ENCODE peak calls at places on chromosomes 1 and 21, in five cellular contexts. One of them, this sample, is unnamed.

GRCh38 chr1:180927348-180927747 is 14.7 kb downstream of the KIAA1614 start:
- DNase-seq in fibroblast of lung: no peak
- DNase-seq in MCF 10A: no peak
- DNase-seq in COR-L47: no peak
- DNase-seq in colonic mucosa: no peak
- DNase-seq in this sample: no peak

GRCh38 chr1:74729741-74730478 is 2.9 kb downstream of the CRYZ start:
- DNase-seq in fibroblast of lung: peak
- DNase-seq in MCF 10A: peak
- DNase-seq in COR-L47: no peak
- DNase-seq in colonic mucosa: no peak
- DNase-seq in this sample: peak

GRCh38 chr1:9838946-9839345 is 15.2 kb upstream of the CLSTN1 start:
- DNase-seq in fibroblast of lung: no peak
- DNase-seq in MCF 10A: no peak
- DNase-seq in COR-L47: no peak
- DNase-seq in colonic mucosa: no peak
- DNase-seq in this sample: no peak

GRCh38 chr1:25246600-25247023 is 642 bp downstream of the RSRP1 start:
- DNase-seq in fibroblast of lung: peak
- DNase-seq in MCF 10A: no peak
- DNase-seq in COR-L47: no peak
- DNase-seq in colonic mucosa: no peak
- DNase-seq in this sample: peak

GRCh38 chr1:3383679-3384078 is 70.8 kb upstream of the ARHGEF16 start:
- DNase-seq in fibroblast of lung: no peak
- DNase-seq in MCF 10A: no peak
- DNase-seq in COR-L47: no peak
- DNase-seq in colonic mucosa: no peak
- DNase-seq in this sample: no peak

GRCh38 chr1:154557939-154558609 is 388 bp downstream of the UBE2Q1 start:
- DNase-seq in fibroblast of lung: peak
- DNase-seq in MCF 10A: no peak
- DNase-seq in COR-L47: no peak
- DNase-seq in colonic mucosa: peak
- DNase-seq in this sample: peak

GRCh38 chr1:54262244-54262643 is 62.3 kb downstream of the MRPL37 start:
- DNase-seq in fibroblast of lung: no peak
- DNase-seq in MCF 10A: no peak
- DNase-seq in COR-L47: no peak
- DNase-seq in colonic mucosa: no peak
- DNase-seq in this sample: no peak

GRCh38 chr21:44272231-44272858 is 10.6 kb upstream of the DNMT3L start:
- DNase-seq in fibroblast of lung: no peak
- DNase-seq in MCF 10A: no peak
- DNase-seq in COR-L47: no peak
- DNase-seq in colonic mucosa: no peak
- DNase-seq in this sample: no peak

GRCh38 chr1:171841050-171841910 is at the start of gene DNM3:
- DNase-seq in fibroblast of lung: peak
- DNase-seq in MCF 10A: peak
- DNase-seq in COR-L47: peak
- DNase-seq in colonic mucosa: peak
- DNase-seq in this sample: peak

GRCh38 chr1:39949891-39950290 is 5.1 kb upstream of the MFSD2A start:
- DNase-seq in fibroblast of lung: no peak
- DNase-seq in MCF 10A: no peak
- DNase-seq in COR-L47: no peak
- DNase-seq in colonic mucosa: no peak
- DNase-seq in this sample: no peak

GRCh38 chr1:53207726-53208125 is 11.1 kb downstream of the CPT2 start:
- DNase-seq in fibroblast of lung: no peak
- DNase-seq in MCF 10A: no peak
- DNase-seq in COR-L47: no peak
- DNase-seq in colonic mucosa: no peak
- DNase-seq in this sample: no peak

GRCh38 chr1:58928514-58928913 is 144.7 kb upstream of the JUN start:
- DNase-seq in fibroblast of lung: no peak
- DNase-seq in MCF 10A: no peak
- DNase-seq in COR-L47: no peak
- DNase-seq in colonic mucosa: peak
- DNase-seq in this sample: peak

GRCh38 chr1:42766723-42767509 is at the start of the genes C1orf50 and P3H1:
- DNase-seq in fibroblast of lung: peak
- DNase-seq in MCF 10A: peak
- DNase-seq in COR-L47: peak
- DNase-seq in colonic mucosa: peak
- DNase-seq in this sample: peak

GRCh38 chr1:242185728-242186127 is 186.8 kb upstream of the MAP1LC3C start:
- DNase-seq in fibroblast of lung: no peak
- DNase-seq in MCF 10A: peak
- DNase-seq in COR-L47: peak
- DNase-seq in colonic mucosa: no peak
- DNase-seq in this sample: no peak

GRCh38 chr1:24493785-24494184 is 8.9 kb upstream of the RCAN3 start:
- DNase-seq in fibroblast of lung: no peak
- DNase-seq in MCF 10A: no peak
- DNase-seq in COR-L47: no peak
- DNase-seq in colonic mucosa: no peak
- DNase-seq in this sample: no peak

GRCh38 chr1:115810609-115811008 is 30.3 kb downstream of the NHLH2 start:
- DNase-seq in fibroblast of lung: no peak
- DNase-seq in MCF 10A: no peak
- DNase-seq in COR-L47: no peak
- DNase-seq in colonic mucosa: peak
- DNase-seq in this sample: no peak

This sample was measured in endodermal cell.